ENCODE peak calls at places on chromosomes 13 and 19, in four cellular contexts. U, A, Z and E are unnamed samples.

GRCh38 chr19:4596033-4596904 is 36.8 kb upstream of the SEMA6B start:
- DNase-seq in U (no peak), A (no peak), Z (no peak), E (no peak)

GRCh38 chr19:34306213-34306661 is 51.9 kb downstream of the GARRE1 start:
- DNase-seq in Z (no peak), U (no peak), A (no peak), E (no peak)

GRCh38 chr19:801030-801860 is 4.0 kb downstream of the PTBP1 start:
- DNase-seq in U (no peak), A (no peak), Z (peak), E (no peak)

GRCh38 chr19:7832781-7833180 is 2.8 kb downstream of the EVI5L start:
- DNase-seq in A (no peak), U (no peak), Z (no peak), E (no peak)

GRCh38 chr19:38734426-38735256 is 9.6 kb downstream of the CAPN12 start:
- DNase-seq in Z (peak), U (no peak), A (peak), E (peak)

GRCh38 chr13:99542788-99543406 is 41.6 kb downstream of the TM9SF2 start:
- DNase-seq in A (no peak), Z (no peak), U (no peak), E (no peak)

GRCh38 chr13:35917252-35917941 is 213.8 kb downstream of the DCLK1 start:
- DNase-seq in Z (no peak), U (no peak), A (no peak), E (no peak)

GRCh38 chr19:5719274-5719960 is 529 bp downstream of the LONP1 start:
- DNase-seq in A (no peak), U (peak), Z (peak), E (no peak)

GRCh38 chr13:77112961-77113360 is 86.0 kb upstream of the FBXL3 start:
- DNase-seq in A (no peak), U (no peak), Z (no peak), E (no peak)

GRCh38 chr19:1214862-1215731 is 9.5 kb downstream of the STK11 start:
- DNase-seq in Z (peak), A (peak), U (no peak), E (peak)

GRCh38 chr19:10095948-10096614 is 6.4 kb downstream of the ANGPTL6 start:
- DNase-seq in U (peak), Z (peak), A (peak), E (no peak)

GRCh38 chr13:89748716-89749115 is 1598.8 kb upstream of the MIR17HG start:
- DNase-seq in U (no peak), Z (no peak), A (no peak), E (no peak)

GRCh38 chr13:93398167-93398566 is 171.6 kb downstream of the GPC6 start:
- DNase-seq in A (no peak), Z (no peak), U (peak), E (no peak)

GRCh38 chr19:35498984-35499383 is 8.7 kb upstream of the KRTDAP start:
- DNase-seq in Z (no peak), A (no peak), U (no peak), E (no peak)

GRCh38 chr13:30017880-30018279 is 167.5 kb upstream of the UBL3 start:
- DNase-seq in Z (no peak), A (no peak), U (no peak), E (no peak)

GRCh38 chr19:51259348-51260245 is 8.7 kb downstream of the SIGLECL1 start:
- DNase-seq in A (peak), Z (peak), U (peak), E (no peak)

GRCh38 chr13:23851106-23851505 is 38.1 kb downstream of the MIPEP start:
- DNase-seq in Z (no peak), U (peak), A (no peak), E (no peak)

GRCh38 chr19:40555978-40556689 is 20.5 kb upstream of the SHKBP1 start:
- DNase-seq in U (no peak), A (no peak), Z (no peak), E (no peak)

GRCh38 chr13:27044837-27045570 is 126.6 kb downstream of the USP12 start:
- DNase-seq in Z (no peak), A (no peak), U (no peak), E (no peak)

GRCh38 chr19:37506387-37507166 is at the start of gene ZNF793:
- DNase-seq in A (peak), U (peak), Z (peak), E (peak)

GRCh38 chr19:6753178-6754031 is 13.8 kb downstream of the SH2D3A start:
- DNase-seq in A (peak), U (peak), Z (peak), E (no peak)

GRCh38 chr13:66218583-66218982 is 1011.6 kb downstream of the PCDH9 start:
- DNase-seq in A (no peak), U (no peak), Z (no peak), E (no peak)

GRCh38 chr19:31356587-31357314 is 7.5 kb upstream of the TSHZ3 start:
- DNase-seq in Z (peak), A (no peak), U (no peak), E (no peak)

GRCh38 chr13:46605089-46605488 is 52.1 kb downstream of the LRCH1 start:
- DNase-seq in U (no peak), Z (peak), A (no peak), E (no peak)

GRCh38 chr19:48629599-48630288 is 7.4 kb downstream of the DBP start:
- DNase-seq in A (no peak), Z (peak), U (no peak), E (no peak)

GRCh38 chr19:16849168-16849567 is 20.0 kb downstream of the SIN3B start:
- DNase-seq in U (peak), Z (no peak), A (no peak), E (no peak)

GRCh38 chr19:632228-633067 is 889 bp downstream of the POLRMT start:
- DNase-seq in Z (peak), A (peak), U (peak), E (no peak)

GRCh38 chr19:33490041-33490451 is 31.5 kb downstream of the PEPD start:
- DNase-seq in U (no peak), A (no peak), Z (no peak), E (peak)

GRCh38 chr19:50488795-50489194 is 12.1 kb upstream of the GARIN5A start:
- DNase-seq in U (no peak), Z (no peak), A (no peak), E (no peak)

GRCh38 chr13:98449273-98449672 is 127.6 kb downstream of the STK24 start:
- DNase-seq in A (no peak), Z (no peak), U (no peak), E (no peak)

GRCh38 chr13:98447881-98448641 is 128.8 kb downstream of the STK24 start:
- DNase-seq in U (no peak), A (no peak), Z (no peak), E (no peak)

GRCh38 chr13:98450012-98450411 is 126.9 kb downstream of the STK24 start:
- DNase-seq in U (peak), Z (no peak), A (no peak), E (no peak)

GRCh38 chr13:98447130-98447529 is 129.8 kb downstream of the STK24 start:
- DNase-seq in A (no peak), Z (no peak), U (no peak), E (no peak)

DNA sequence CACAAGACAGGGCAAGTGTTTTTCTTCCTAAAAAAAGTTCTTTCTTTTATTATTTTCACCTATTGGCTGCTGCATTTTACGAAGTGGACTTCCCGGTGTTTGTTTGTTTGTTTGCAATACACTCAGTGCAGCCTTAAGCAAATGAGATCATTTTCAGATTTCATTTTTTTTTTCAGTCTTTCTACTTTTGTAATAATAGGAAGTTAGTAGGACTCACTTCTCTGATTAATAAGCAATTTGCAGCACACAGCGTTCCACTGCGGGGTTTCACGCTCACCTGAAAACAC is 128.3 kb downstream of the STK24 start:
- DNase-seq in Z (no peak), A (no peak), U (no peak), E (no peak)
- TF ChIP-seq CTCF in Z (no peak), A (no peak), U (no peak), E (peak)

GRCh38 chr13:34863360-34864135 is 78.5 kb upstream of the NBEA start:
- DNase-seq in U (peak), A (peak), Z (no peak), E (no peak)

GRCh38 chr13:34869737-34870136 is 72.3 kb upstream of the NBEA start:
- DNase-seq in Z (no peak), U (no peak), A (no peak), E (no peak)

GRCh38 chr13:34864650-34865049 is 77.4 kb upstream of the NBEA start:
- DNase-seq in Z (no peak), A (no peak), U (no peak), E (no peak)

GRCh38 chr13:34867590-34867989 is 74.5 kb upstream of the NBEA start:
- DNase-seq in Z (no peak), A (no peak), U (peak), E (no peak)
- H3K27ac ChIP-seq in Z (no peak), A (peak), U (no peak), E (no peak)

GRCh38 chr13:37070956-37071355 is 11.5 kb upstream of the SUPT20H start:
- DNase-seq in U (peak), A (no peak), Z (no peak), E (no peak)

GRCh38 chr13:37067874-37068273 is 8.4 kb upstream of the SUPT20H start:
- DNase-seq in U (no peak), A (no peak), Z (no peak), E (no peak)

GRCh38 chr13:37069597-37070103 is 10.2 kb upstream of the SUPT20H start:
- DNase-seq in U (no peak), A (no peak), Z (no peak), E (no peak)

GRCh38 chr13:37070145-37070695 is 10.7 kb upstream of the SUPT20H start:
- DNase-seq in Z (no peak), A (no peak), U (no peak), E (no peak)

DNA sequence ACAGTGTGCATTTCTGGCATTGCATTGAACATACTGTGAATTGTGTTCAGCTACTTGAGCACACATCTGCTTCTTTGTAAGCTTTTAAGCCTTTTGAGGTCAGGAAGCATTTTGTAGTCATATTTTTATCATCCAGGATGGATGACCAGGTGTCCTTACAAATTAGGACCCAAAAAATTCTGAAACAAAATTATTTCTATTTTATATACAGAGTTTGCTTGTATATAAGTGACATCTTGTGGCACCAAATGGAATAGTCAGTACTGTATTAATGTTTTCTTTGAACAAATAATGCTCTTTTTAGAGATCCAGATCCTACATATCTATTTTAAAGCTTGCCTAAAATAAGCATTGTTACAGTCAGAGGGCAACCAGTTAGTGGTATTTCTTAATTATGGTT is 9.5 kb upstream of the SUPT20H start:
- DNase-seq in A (no peak), Z (no peak), U (peak), E (no peak)
- H3K4me3 ChIP-seq in A (no peak), Z (no peak), U (no peak), E (no peak)

DNA sequence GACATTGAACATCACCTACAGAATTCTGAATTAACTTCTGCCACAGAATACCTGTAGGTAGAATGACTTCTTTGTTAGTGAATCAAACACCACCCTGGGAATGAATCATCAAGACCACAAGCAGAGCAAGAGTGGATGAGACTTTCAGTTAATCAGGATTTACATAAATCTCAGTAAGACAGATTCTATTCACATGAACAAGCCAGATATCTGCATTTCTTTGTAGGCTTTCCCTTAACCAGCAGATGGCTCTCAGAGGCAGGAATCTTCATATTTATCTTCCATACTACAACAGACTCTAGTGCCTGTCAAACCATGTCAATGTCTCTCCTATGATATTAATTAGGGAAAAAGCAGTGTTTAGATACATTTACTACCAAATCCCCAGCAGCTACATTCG is 412.1 kb downstream of the KLF12 start:
- DNase-seq in Z (no peak), A (no peak), U (peak), E (no peak)
- TF ChIP-seq CTCF in Z (no peak), A (no peak), U (peak), E (peak)

DNA sequence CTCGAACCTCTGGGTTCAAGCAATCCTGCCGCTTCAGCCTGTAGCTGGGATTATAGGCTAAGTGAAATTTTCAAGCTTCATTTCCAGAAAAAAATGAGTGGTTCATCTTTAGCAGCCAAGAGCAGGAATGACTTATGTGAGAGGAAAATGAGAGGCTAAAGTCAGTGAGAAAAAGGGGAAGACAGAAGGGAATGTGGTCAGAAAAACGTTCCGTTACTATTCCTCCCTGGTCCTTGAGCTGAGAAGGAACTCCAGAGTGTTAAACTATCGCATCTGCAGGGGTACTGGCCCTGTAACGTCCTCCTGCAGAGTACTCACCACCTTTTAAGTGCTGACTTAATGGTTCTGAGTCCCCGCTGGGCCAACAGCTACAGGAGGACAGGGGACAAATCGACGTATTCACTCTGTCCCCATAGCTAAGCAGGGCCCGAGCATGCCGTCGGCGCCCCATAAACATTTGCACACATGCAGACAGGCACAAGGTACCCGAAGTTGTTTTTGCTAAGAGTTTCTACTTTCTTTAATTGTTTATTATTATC is 88.1 kb downstream of the FLT1 start:
- DNase-seq in Z (no peak), A (no peak), U (no peak), E (no peak)
- H3K27ac ChIP-seq in Z (no peak), A (no peak), U (no peak), E (no peak)

DNA sequence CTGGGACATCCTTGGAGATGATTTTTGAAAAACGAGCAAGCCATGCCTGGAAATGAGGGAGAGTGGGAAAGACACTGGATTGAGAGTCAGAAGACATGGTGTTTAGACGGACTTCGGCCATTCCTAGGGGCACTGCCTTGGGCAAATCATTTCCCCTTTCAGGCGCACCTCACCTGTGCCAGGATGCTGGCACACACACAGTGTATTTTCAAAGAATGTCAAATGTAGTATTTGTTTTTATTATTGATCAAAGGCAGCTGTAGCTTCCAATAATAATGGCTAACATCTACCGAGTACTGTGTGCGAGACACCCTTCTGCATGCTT is 485.2 kb downstream of the UQCRFS1 start:
- DNase-seq in A (no peak), Z (no peak), U (no peak), E (no peak)
- H3K4me3 ChIP-seq in A (no peak), Z (no peak), U (no peak), E (peak)

DNA sequence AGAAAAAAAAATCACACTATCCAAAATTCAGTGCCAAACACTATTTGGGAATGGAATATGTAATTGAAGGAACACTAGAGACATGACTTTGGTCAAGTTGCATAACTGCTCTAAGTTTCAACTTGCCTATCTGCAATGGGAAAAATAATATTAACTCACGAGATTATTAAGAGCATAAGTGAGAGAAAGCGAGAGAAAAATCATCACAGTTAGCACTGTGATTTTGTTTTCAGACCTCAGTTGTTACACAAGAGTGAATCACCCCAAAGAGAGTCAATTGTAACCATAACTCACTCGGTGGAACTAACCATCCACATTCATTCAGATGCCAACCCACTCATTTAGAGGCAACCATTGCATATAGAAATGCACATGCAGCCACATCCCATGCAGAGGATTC is 147.1 kb downstream of the NHLRC3 start:
- DNase-seq in A (no peak), Z (no peak), U (no peak), E (no peak)
- TF ChIP-seq CTCF in A (no peak), Z (no peak), U (no peak), E (no peak)

DNA sequence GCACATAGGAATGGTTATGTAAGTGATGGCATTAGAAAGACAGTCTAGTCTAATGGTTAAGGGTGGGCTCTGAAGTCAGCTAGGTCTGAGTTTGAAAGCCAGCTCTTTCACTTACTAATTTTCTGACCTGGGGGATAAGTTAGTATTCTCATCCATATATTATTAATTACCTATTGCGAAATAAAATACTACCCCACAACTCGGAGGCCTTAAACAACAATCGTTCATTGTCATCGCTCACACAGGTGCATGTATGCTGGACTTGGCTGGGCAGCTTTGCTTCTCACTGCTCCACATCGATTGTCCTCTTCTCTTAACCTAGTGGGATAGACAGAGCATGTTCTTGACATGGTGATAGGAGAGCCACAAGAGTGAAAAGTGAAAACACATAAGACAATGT is 54.7 kb downstream of the TNFSF11 start:
- DNase-seq in Z (no peak), U (no peak), A (no peak), E (no peak)
- H3K27ac ChIP-seq in Z (no peak), U (no peak), A (no peak), E (no peak)

GRCh38 chr13:98272549-98272948 is 95.5 kb upstream of the RNF113B start:
- DNase-seq in U (no peak), A (no peak), Z (no peak), E (no peak)
- H3K4me3 ChIP-seq in U (no peak), A (no peak), Z (no peak), E (no peak)